ENCODE peak calls at places on chromosomes 3 and 15, in ten cellular contexts. One of them, this sample, is unnamed.

GRCh38 chr15:41828747-41829270 is 917 bp downstream of the JMJD7 start:
- DNase-seq in AG10803: peak
- DNase-seq in ovary: no peak
- DNase-seq in BE2C: no peak
- DNase-seq in CD4-positive, alpha-beta memory T cell: no peak
- DNase-seq in skeletal muscle cell: no peak
- DNase-seq in neuronal stem cell: no peak
- DNase-seq in heart left ventricle: no peak
- DNase-seq in testis: no peak
- DNase-seq in lung: no peak
- DNase-seq in this sample: no peak

GRCh38 chr3:37795431-37796061 is 66.1 kb upstream of the CTDSPL start:
- DNase-seq in BE2C: no peak
- DNase-seq in neuronal stem cell: no peak
- DNase-seq in lung: no peak
- DNase-seq in AG10803: no peak
- DNase-seq in ovary: no peak
- DNase-seq in heart left ventricle: no peak
- DNase-seq in skeletal muscle cell: no peak
- DNase-seq in testis: no peak
- DNase-seq in CD4-positive, alpha-beta memory T cell: no peak
- DNase-seq in this sample: no peak

GRCh38 chr3:143718463-143718862 is 129.8 kb downstream of the SLC9A9 start:
- DNase-seq in testis: no peak
- DNase-seq in BE2C: no peak
- DNase-seq in ovary: no peak
- DNase-seq in AG10803: no peak
- DNase-seq in lung: no peak
- DNase-seq in skeletal muscle cell: no peak
- DNase-seq in neuronal stem cell: no peak
- DNase-seq in heart left ventricle: no peak
- DNase-seq in CD4-positive, alpha-beta memory T cell: no peak
- DNase-seq in this sample: no peak

GRCh38 chr3:147775816-147776530 is 366.8 kb downstream of the ZIC1 start:
- DNase-seq in CD4-positive, alpha-beta memory T cell: no peak
- DNase-seq in testis: no peak
- DNase-seq in ovary: no peak
- DNase-seq in neuronal stem cell: no peak
- DNase-seq in skeletal muscle cell: no peak
- DNase-seq in lung: no peak
- DNase-seq in BE2C: no peak
- DNase-seq in AG10803: peak
- DNase-seq in heart left ventricle: no peak
- DNase-seq in this sample: no peak

GRCh38 chr3:144018776-144019175 is 47.2 kb downstream of the DIPK2A start:
- DNase-seq in ovary: no peak
- DNase-seq in CD4-positive, alpha-beta memory T cell: no peak
- DNase-seq in testis: no peak
- DNase-seq in neuronal stem cell: no peak
- DNase-seq in AG10803: peak
- DNase-seq in heart left ventricle: no peak
- DNase-seq in BE2C: no peak
- DNase-seq in lung: no peak
- DNase-seq in skeletal muscle cell: peak
- DNase-seq in this sample: no peak

GRCh38 chr3:72630614-72631344 is 217.5 kb downstream of the SHQ1 start:
- DNase-seq in AG10803: peak
- DNase-seq in CD4-positive, alpha-beta memory T cell: no peak
- DNase-seq in BE2C: no peak
- DNase-seq in heart left ventricle: no peak
- DNase-seq in lung: no peak
- DNase-seq in testis: no peak
- DNase-seq in ovary: no peak
- DNase-seq in neuronal stem cell: no peak
- DNase-seq in skeletal muscle cell: no peak
- DNase-seq in this sample: no peak

GRCh38 chr3:4532535-4533112 is 39.5 kb downstream of the ITPR1 start:
- DNase-seq in CD4-positive, alpha-beta memory T cell: no peak
- DNase-seq in testis: no peak
- DNase-seq in AG10803: no peak
- DNase-seq in neuronal stem cell: no peak
- DNase-seq in BE2C: no peak
- DNase-seq in heart left ventricle: no peak
- DNase-seq in lung: no peak
- DNase-seq in skeletal muscle cell: peak
- DNase-seq in ovary: no peak
- DNase-seq in this sample: no peak

GRCh38 chr3:59563072-59563605 is 513.3 kb upstream of the CFAP20DC start:
- DNase-seq in lung: no peak
- DNase-seq in BE2C: no peak
- DNase-seq in testis: no peak
- DNase-seq in AG10803: no peak
- DNase-seq in heart left ventricle: no peak
- DNase-seq in neuronal stem cell: no peak
- DNase-seq in ovary: no peak
- DNase-seq in skeletal muscle cell: no peak
- DNase-seq in CD4-positive, alpha-beta memory T cell: no peak
- DNase-seq in this sample: no peak

GRCh38 chr15:51218249-51218648 is 120.1 kb downstream of the CYP19A1 start:
- DNase-seq in heart left ventricle: no peak
- DNase-seq in testis: no peak
- DNase-seq in BE2C: no peak
- DNase-seq in CD4-positive, alpha-beta memory T cell: no peak
- DNase-seq in AG10803: peak
- DNase-seq in lung: no peak
- DNase-seq in neuronal stem cell: no peak
- DNase-seq in ovary: no peak
- DNase-seq in skeletal muscle cell: peak
- DNase-seq in this sample: no peak

GRCh38 chr3:159765025-159765859 is 223.4 kb upstream of the IL12A start:
- DNase-seq in lung: peak
- DNase-seq in BE2C: peak
- DNase-seq in ovary: peak
- DNase-seq in testis: peak
- DNase-seq in skeletal muscle cell: peak
- DNase-seq in heart left ventricle: peak
- DNase-seq in neuronal stem cell: peak
- DNase-seq in CD4-positive, alpha-beta memory T cell: no peak
- DNase-seq in AG10803: peak
- DNase-seq in this sample: no peak

GRCh38 chr15:69143756-69144436 is 16.5 kb upstream of the GLCE start:
- DNase-seq in BE2C: no peak
- DNase-seq in heart left ventricle: no peak
- DNase-seq in testis: no peak
- DNase-seq in neuronal stem cell: no peak
- DNase-seq in CD4-positive, alpha-beta memory T cell: no peak
- DNase-seq in lung: no peak
- DNase-seq in AG10803: no peak
- DNase-seq in skeletal muscle cell: no peak
- DNase-seq in ovary: no peak
- DNase-seq in this sample: no peak

GRCh38 chr15:68316061-68316804 is 38.7 kb downstream of the FEM1B start:
- DNase-seq in skeletal muscle cell: no peak
- DNase-seq in CD4-positive, alpha-beta memory T cell: no peak
- DNase-seq in lung: no peak
- DNase-seq in ovary: no peak
- DNase-seq in BE2C: peak
- DNase-seq in testis: no peak
- DNase-seq in heart left ventricle: no peak
- DNase-seq in neuronal stem cell: no peak
- DNase-seq in AG10803: no peak
- DNase-seq in this sample: no peak

GRCh38 chr3:5692446-5692845 is 504.9 kb downstream of the EDEM1 start:
- DNase-seq in lung: no peak
- DNase-seq in neuronal stem cell: no peak
- DNase-seq in heart left ventricle: no peak
- DNase-seq in testis: no peak
- DNase-seq in ovary: no peak
- DNase-seq in skeletal muscle cell: no peak
- DNase-seq in CD4-positive, alpha-beta memory T cell: no peak
- DNase-seq in BE2C: no peak
- DNase-seq in AG10803: no peak
- DNase-seq in this sample: no peak
- H3K4me3 ChIP-seq in lung: no peak
- H3K4me3 ChIP-seq in neuronal stem cell: no peak
- H3K4me3 ChIP-seq in heart left ventricle: no peak
- H3K4me3 ChIP-seq in testis: no peak
- H3K4me3 ChIP-seq in ovary: no peak
- H3K4me3 ChIP-seq in skeletal muscle cell: no peak
- H3K4me3 ChIP-seq in CD4-positive, alpha-beta memory T cell: no peak
- H3K4me3 ChIP-seq in BE2C: no peak
- H3K4me3 ChIP-seq in AG10803: no peak
- H3K4me3 ChIP-seq in this sample: no peak

DNA sequence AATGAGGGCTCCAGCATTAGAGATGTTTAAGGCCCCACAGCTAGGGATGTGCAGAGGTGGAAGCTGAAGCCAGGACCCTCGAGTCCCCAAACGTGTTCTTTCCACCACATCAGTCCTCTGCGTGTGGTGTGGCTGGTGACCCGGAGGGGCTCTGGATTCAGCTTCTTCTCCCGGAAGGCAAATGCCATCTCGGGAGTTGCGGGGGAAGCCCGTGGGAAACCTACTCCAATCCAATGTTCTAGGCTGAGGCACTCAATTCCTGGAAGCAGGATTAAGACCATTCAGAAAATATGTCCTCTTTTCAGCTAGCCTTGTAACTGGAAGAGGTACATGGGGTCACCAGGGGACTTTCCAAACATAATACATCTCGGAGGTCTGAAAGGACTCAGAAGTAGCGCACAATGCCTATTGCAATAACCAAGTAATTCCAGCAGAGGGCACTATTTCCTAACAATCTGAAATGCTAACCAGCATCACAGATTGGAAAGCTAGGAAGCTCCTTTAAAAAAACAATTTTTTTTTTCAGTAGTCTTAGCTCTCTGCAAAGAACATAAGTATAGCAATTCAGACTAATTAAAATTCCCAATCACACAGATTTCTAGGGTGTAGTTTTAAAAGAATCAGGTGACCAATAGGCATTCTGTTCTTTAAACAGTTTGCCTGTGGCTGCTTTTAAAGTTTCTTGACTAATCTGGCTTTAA is 36.2 kb downstream of the BNC1 start:
- DNase-seq in AG10803: peak
- DNase-seq in lung: no peak
- DNase-seq in BE2C: peak
- DNase-seq in skeletal muscle cell: peak
- DNase-seq in testis: peak
- DNase-seq in heart left ventricle: no peak
- DNase-seq in ovary: no peak
- DNase-seq in CD4-positive, alpha-beta memory T cell: peak
- DNase-seq in neuronal stem cell: peak
- DNase-seq in this sample: peak
- H3K4me3 ChIP-seq in AG10803: peak
- H3K4me3 ChIP-seq in lung: no peak
- H3K4me3 ChIP-seq in BE2C: no peak
- H3K4me3 ChIP-seq in skeletal muscle cell: no peak
- H3K4me3 ChIP-seq in testis: peak
- H3K4me3 ChIP-seq in heart left ventricle: no peak
- H3K4me3 ChIP-seq in ovary: no peak
- H3K4me3 ChIP-seq in CD4-positive, alpha-beta memory T cell: no peak
- H3K4me3 ChIP-seq in neuronal stem cell: no peak
- H3K4me3 ChIP-seq in this sample: no peak

DNA sequence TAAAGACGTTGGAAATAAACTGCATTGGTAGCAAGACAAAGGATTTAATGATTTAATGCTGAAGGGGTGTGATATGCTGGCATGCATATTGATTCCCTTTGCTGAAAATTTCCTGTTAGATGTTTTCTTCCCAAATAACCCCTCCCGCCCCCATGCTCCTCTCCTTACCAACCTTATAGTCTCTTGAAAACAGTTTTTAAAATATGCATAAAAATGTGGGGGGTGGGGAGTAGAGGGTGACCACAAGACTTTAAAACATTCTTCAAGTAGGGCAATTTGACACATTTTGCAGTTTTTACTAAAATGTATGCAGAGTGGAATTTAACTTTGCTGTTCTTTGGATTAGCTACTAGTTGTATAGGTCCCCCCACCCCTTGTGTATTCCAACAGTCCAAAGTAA is 887 bp downstream of the RARB start:
- DNase-seq in skeletal muscle cell: no peak
- DNase-seq in AG10803: no peak
- DNase-seq in testis: no peak
- DNase-seq in CD4-positive, alpha-beta memory T cell: no peak
- DNase-seq in lung: no peak
- DNase-seq in ovary: no peak
- DNase-seq in heart left ventricle: no peak
- DNase-seq in neuronal stem cell: no peak
- DNase-seq in BE2C: no peak
- DNase-seq in this sample: no peak
- H3K4me3 ChIP-seq in skeletal muscle cell: peak
- H3K4me3 ChIP-seq in AG10803: no peak
- H3K4me3 ChIP-seq in testis: no peak
- H3K4me3 ChIP-seq in CD4-positive, alpha-beta memory T cell: no peak
- H3K4me3 ChIP-seq in lung: peak
- H3K4me3 ChIP-seq in ovary: peak
- H3K4me3 ChIP-seq in heart left ventricle: peak
- H3K4me3 ChIP-seq in neuronal stem cell: no peak
- H3K4me3 ChIP-seq in BE2C: peak
- H3K4me3 ChIP-seq in this sample: no peak

GRCh38 chr3:125051715-125052581 is 3.8 kb downstream of the HEG1 start:
- DNase-seq in heart left ventricle: peak
- DNase-seq in lung: no peak
- DNase-seq in ovary: peak
- DNase-seq in neuronal stem cell: no peak
- DNase-seq in skeletal muscle cell: peak
- DNase-seq in AG10803: peak
- DNase-seq in BE2C: no peak
- DNase-seq in testis: peak
- DNase-seq in CD4-positive, alpha-beta memory T cell: peak
- DNase-seq in this sample: peak
- H3K4me3 ChIP-seq in heart left ventricle: peak
- H3K4me3 ChIP-seq in lung: no peak
- H3K4me3 ChIP-seq in ovary: peak
- H3K4me3 ChIP-seq in neuronal stem cell: no peak
- H3K4me3 ChIP-seq in skeletal muscle cell: peak
- H3K4me3 ChIP-seq in AG10803: peak
- H3K4me3 ChIP-seq in BE2C: no peak
- H3K4me3 ChIP-seq in testis: no peak
- H3K4me3 ChIP-seq in CD4-positive, alpha-beta memory T cell: peak
- H3K4me3 ChIP-seq in this sample: peak